ENCODE peak calls at places on chromosome 14, in seven cellular contexts. One of them, this sample, is unnamed.

GRCh38 chr14:53793790-53794560 is 162.7 kb downstream of the BMP4 start:
- DNase-seq in upper lobe of left lung: no peak
- DNase-seq in stomach: no peak
- DNase-seq in H1: no peak
- DNase-seq in prostate gland: no peak
- DNase-seq in breast epithelium: no peak
- DNase-seq in HCT116: no peak
- DNase-seq in this sample: peak

GRCh38 chr14:98952595-98953325 is 319.2 kb downstream of the BCL11B start:
- DNase-seq in upper lobe of left lung: no peak
- DNase-seq in H1: no peak
- DNase-seq in breast epithelium: no peak
- DNase-seq in stomach: no peak
- DNase-seq in prostate gland: no peak
- DNase-seq in HCT116: peak
- DNase-seq in this sample: no peak

GRCh38 chr14:103624860-103625259 is 4.2 kb upstream of the KLC1 start:
- DNase-seq in breast epithelium: peak
- DNase-seq in HCT116: peak
- DNase-seq in H1: no peak
- DNase-seq in stomach: peak
- DNase-seq in prostate gland: peak
- DNase-seq in upper lobe of left lung: peak
- DNase-seq in this sample: peak

GRCh38 chr14:54170301-54170700 is 213.7 kb upstream of the BMP4 start:
- DNase-seq in H1: no peak
- DNase-seq in breast epithelium: no peak
- DNase-seq in upper lobe of left lung: no peak
- DNase-seq in HCT116: no peak
- DNase-seq in prostate gland: no peak
- DNase-seq in stomach: no peak
- DNase-seq in this sample: no peak

GRCh38 chr14:95495538-95496025 is 20.9 kb downstream of the SYNE3 start:
- DNase-seq in prostate gland: no peak
- DNase-seq in HCT116: no peak
- DNase-seq in breast epithelium: no peak
- DNase-seq in H1: no peak
- DNase-seq in stomach: no peak
- DNase-seq in upper lobe of left lung: no peak
- DNase-seq in this sample: peak

GRCh38 chr14:34933301-34933700 is 49.5 kb upstream of the SRP54 start:
- DNase-seq in H1: no peak
- DNase-seq in breast epithelium: no peak
- DNase-seq in stomach: no peak
- DNase-seq in prostate gland: no peak
- DNase-seq in HCT116: no peak
- DNase-seq in upper lobe of left lung: no peak
- DNase-seq in this sample: no peak

GRCh38 chr14:69708586-69709169 is 58.3 kb upstream of the SRSF5 start:
- DNase-seq in stomach: no peak
- DNase-seq in H1: no peak
- DNase-seq in prostate gland: no peak
- DNase-seq in HCT116: no peak
- DNase-seq in upper lobe of left lung: no peak
- DNase-seq in breast epithelium: no peak
- DNase-seq in this sample: peak

GRCh38 chr14:34368115-34368970 is 93.7 kb downstream of the SPTSSA start:
- DNase-seq in prostate gland: no peak
- DNase-seq in HCT116: no peak
- DNase-seq in upper lobe of left lung: no peak
- DNase-seq in stomach: no peak
- DNase-seq in H1: no peak
- DNase-seq in breast epithelium: no peak
- DNase-seq in this sample: peak

GRCh38 chr14:102786758-102787157 is 9.5 kb downstream of the TRAF3 start:
- DNase-seq in upper lobe of left lung: no peak
- DNase-seq in prostate gland: no peak
- DNase-seq in stomach: no peak
- DNase-seq in HCT116: no peak
- DNase-seq in H1: no peak
- DNase-seq in breast epithelium: no peak
- DNase-seq in this sample: no peak

GRCh38 chr14:21822109-21822508 is 148.5 kb upstream of the OR4E1 start:
- DNase-seq in H1: no peak
- DNase-seq in stomach: no peak
- DNase-seq in breast epithelium: no peak
- DNase-seq in upper lobe of left lung: no peak
- DNase-seq in HCT116: no peak
- DNase-seq in prostate gland: no peak
- DNase-seq in this sample: no peak

GRCh38 chr14:75784314-75784686 is 123.3 kb downstream of the TTLL5 start:
- DNase-seq in H1: no peak
- DNase-seq in prostate gland: no peak
- DNase-seq in stomach: no peak
- DNase-seq in HCT116: no peak
- DNase-seq in breast epithelium: no peak
- DNase-seq in upper lobe of left lung: no peak
- DNase-seq in this sample: no peak

GRCh38 chr14:30656190-30656632 is 34.1 kb downstream of the SCFD1 start:
- DNase-seq in prostate gland: peak
- DNase-seq in H1: no peak
- DNase-seq in HCT116: peak
- DNase-seq in stomach: no peak
- DNase-seq in upper lobe of left lung: no peak
- DNase-seq in breast epithelium: no peak
- DNase-seq in this sample: peak

GRCh38 chr14:67722293-67722692 is 20.6 kb downstream of the RDH12 start:
- DNase-seq in prostate gland: peak
- DNase-seq in upper lobe of left lung: no peak
- DNase-seq in H1: no peak
- DNase-seq in stomach: peak
- DNase-seq in HCT116: no peak
- DNase-seq in breast epithelium: no peak
- DNase-seq in this sample: peak

GRCh38 chr14:100662850-100663527 is 63.7 kb upstream of the DLK1 start:
- DNase-seq in prostate gland: peak
- DNase-seq in H1: no peak
- DNase-seq in stomach: peak
- DNase-seq in HCT116: peak
- DNase-seq in upper lobe of left lung: no peak
- DNase-seq in breast epithelium: peak
- DNase-seq in this sample: peak

GRCh38 chr14:68719634-68720384 is 73.1 kb downstream of the ZFP36L1 start:
- DNase-seq in HCT116: no peak
- DNase-seq in stomach: no peak
- DNase-seq in H1: no peak
- DNase-seq in upper lobe of left lung: no peak
- DNase-seq in breast epithelium: no peak
- DNase-seq in prostate gland: no peak
- DNase-seq in this sample: no peak

GRCh38 chr14:35414365-35414764 is 9.8 kb upstream of the NFKBIA start:
- DNase-seq in upper lobe of left lung: no peak
- DNase-seq in H1: no peak
- DNase-seq in stomach: no peak
- DNase-seq in HCT116: no peak
- DNase-seq in prostate gland: no peak
- DNase-seq in breast epithelium: no peak
- DNase-seq in this sample: no peak

GRCh38 chr14:54944737-54945391 is 42.2 kb upstream of the GCH1 start:
- DNase-seq in stomach: no peak
- DNase-seq in prostate gland: no peak
- DNase-seq in breast epithelium: no peak
- DNase-seq in HCT116: no peak
- DNase-seq in upper lobe of left lung: no peak
- DNase-seq in H1: no peak
- DNase-seq in this sample: no peak

GRCh38 chr14:80426686-80427085 is 215.4 kb upstream of the DIO2 start:
- DNase-seq in HCT116: no peak
- DNase-seq in breast epithelium: no peak
- DNase-seq in stomach: no peak
- DNase-seq in H1: no peak
- DNase-seq in prostate gland: no peak
- DNase-seq in upper lobe of left lung: no peak
- DNase-seq in this sample: no peak

GRCh38 chr14:63361790-63362189 is 43.1 kb upstream of the GPHB5 start:
- DNase-seq in stomach: no peak
- DNase-seq in prostate gland: no peak
- DNase-seq in H1: no peak
- DNase-seq in breast epithelium: no peak
- DNase-seq in upper lobe of left lung: no peak
- DNase-seq in HCT116: no peak
- DNase-seq in this sample: no peak

DNA sequence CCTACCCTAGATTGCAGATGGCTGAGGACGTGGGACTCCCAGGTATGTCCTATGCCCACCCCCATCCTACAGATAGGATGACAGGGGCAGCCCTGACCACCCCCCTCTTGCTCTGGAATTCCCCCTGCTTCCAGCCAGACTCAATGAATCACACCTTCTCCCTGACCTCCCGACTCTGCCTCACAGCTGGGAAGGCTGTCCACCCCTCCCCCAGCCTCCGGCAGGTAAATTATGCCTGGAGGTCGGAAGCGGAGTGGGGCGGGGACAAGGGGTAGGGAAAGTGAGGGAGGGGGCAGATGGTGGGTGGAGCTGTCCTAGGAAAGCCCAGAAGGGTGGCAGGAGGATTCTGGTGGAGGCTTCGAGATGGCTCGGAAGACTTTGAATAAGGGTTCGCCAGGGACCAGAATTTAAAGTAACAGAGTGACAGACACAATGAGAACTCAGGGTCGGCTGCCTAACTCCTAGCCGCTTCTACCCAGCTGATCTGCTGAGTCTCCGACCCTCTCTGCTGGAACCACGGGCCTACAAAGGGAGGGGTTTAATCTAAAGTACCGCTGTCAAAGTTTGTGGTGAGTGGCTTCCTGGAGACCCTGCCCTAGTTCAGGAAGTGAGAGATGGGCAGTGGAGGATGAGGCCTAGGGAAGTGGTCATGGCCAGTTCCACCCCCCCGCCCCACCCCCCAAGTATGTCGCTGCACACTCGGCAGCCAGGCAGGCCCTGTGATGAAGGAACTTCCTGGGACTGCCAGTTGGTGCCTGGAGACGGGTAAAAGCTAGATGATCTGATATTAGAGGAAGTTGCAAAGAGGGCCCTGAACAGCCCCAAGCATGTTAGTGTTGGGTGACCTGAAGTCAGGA is 4.2 kb downstream of the PLEKHG3 start:
- DNase-seq in stomach: no peak
- DNase-seq in H1: no peak
- DNase-seq in prostate gland: no peak
- DNase-seq in breast epithelium: no peak
- DNase-seq in HCT116: no peak
- DNase-seq in upper lobe of left lung: peak
- DNase-seq in this sample: no peak
- TF ChIP-seq POLR2AphosphoS5 in stomach: no peak
- TF ChIP-seq POLR2AphosphoS5 in H1: peak
- TF ChIP-seq POLR2AphosphoS5 in prostate gland: no peak
- TF ChIP-seq POLR2AphosphoS5 in breast epithelium: no peak
- TF ChIP-seq POLR2AphosphoS5 in HCT116: no peak
- TF ChIP-seq POLR2AphosphoS5 in upper lobe of left lung: no peak
- TF ChIP-seq POLR2AphosphoS5 in this sample: no peak

GRCh38 chr14:90544566-90544965 is 147.7 kb downstream of the CALM1 start:
- DNase-seq in prostate gland: no peak
- DNase-seq in breast epithelium: no peak
- DNase-seq in H1: no peak
- DNase-seq in upper lobe of left lung: no peak
- DNase-seq in HCT116: no peak
- DNase-seq in stomach: no peak
- DNase-seq in this sample: no peak
- H3K27ac ChIP-seq in prostate gland: no peak
- H3K27ac ChIP-seq in breast epithelium: no peak
- H3K27ac ChIP-seq in H1: no peak
- H3K27ac ChIP-seq in upper lobe of left lung: no peak
- H3K27ac ChIP-seq in HCT116: no peak
- H3K27ac ChIP-seq in stomach: no peak
- H3K27ac ChIP-seq in this sample: peak

GRCh38 chr14:88505621-88506020 is 49.2 kb downstream of the PTPN21 start:
- DNase-seq in H1: no peak
- DNase-seq in breast epithelium: no peak
- DNase-seq in stomach: no peak
- DNase-seq in prostate gland: no peak
- DNase-seq in upper lobe of left lung: no peak
- DNase-seq in HCT116: no peak
- DNase-seq in this sample: no peak
- TF ChIP-seq POLR2AphosphoS5 in H1: no peak
- TF ChIP-seq POLR2AphosphoS5 in breast epithelium: no peak
- TF ChIP-seq POLR2AphosphoS5 in stomach: no peak
- TF ChIP-seq POLR2AphosphoS5 in prostate gland: no peak
- TF ChIP-seq POLR2AphosphoS5 in upper lobe of left lung: no peak
- TF ChIP-seq POLR2AphosphoS5 in HCT116: no peak
- TF ChIP-seq POLR2AphosphoS5 in this sample: no peak

GRCh38 chr14:92654206-92654901 is 94.1 kb downstream of the LGMN start:
- DNase-seq in upper lobe of left lung: no peak
- DNase-seq in HCT116: no peak
- DNase-seq in H1: no peak
- DNase-seq in breast epithelium: no peak
- DNase-seq in prostate gland: no peak
- DNase-seq in stomach: no peak
- DNase-seq in this sample: no peak
- H3K27ac ChIP-seq in upper lobe of left lung: peak
- H3K27ac ChIP-seq in HCT116: no peak
- H3K27ac ChIP-seq in H1: no peak
- H3K27ac ChIP-seq in breast epithelium: peak
- H3K27ac ChIP-seq in prostate gland: no peak
- H3K27ac ChIP-seq in stomach: peak
- H3K27ac ChIP-seq in this sample: peak

This sample was measured in transverse colon.